ENCODE peak calls at places on chromosomes 16 and 17, in five cellular contexts. J is tibial artery, F is adipocyte, X is thoracic aorta, S is lung. L is an unnamed sample.

GRCh38 chr17:46191332-46192210 is 1.7 kb downstream of the KANSL1 start:
- DNase-seq in J (peak; percentile 67), S (no peak), X (no peak), F (peak; percentile 88), L (peak; percentile 25)

GRCh38 chr17:82691714-82692113 is 6.8 kb downstream of the RAB40B start:
- DNase-seq in F (no peak), X (no peak), J (no peak), S (no peak), L (no peak)

GRCh38 chr16:24748242-24748641 is 18.8 kb downstream of the TNRC6A start:
- DNase-seq in J (peak; percentile 73), F (peak; percentile 85), S (peak; percentile 45), X (peak; percentile 55), L (peak; percentile 86)

GRCh38 chr17:77480509-77481215 is 339.9 kb downstream of the SEC14L1 start:
- DNase-seq in J (no peak), S (no peak), F (no peak), X (no peak), L (no peak)

GRCh38 chr17:78411241-78411855 is 32.9 kb downstream of the PGS1 start:
- DNase-seq in S (no peak), J (no peak), X (no peak), F (no peak), L (no peak)

GRCh38 chr16:16109453-16110110 is 113.7 kb downstream of the ABCC6 start:
- DNase-seq in F (no peak), X (no peak), S (no peak), J (no peak), L (no peak)

GRCh38 chr17:63476494-63476856 is 386 bp upstream of the ACE start:
- DNase-seq in F (peak; percentile 34), J (no peak), X (no peak), S (no peak), L (no peak)

GRCh38 chr17:74671031-74671771 is 41.5 kb downstream of the CD300LF start:
- DNase-seq in J (peak; percentile 75), F (peak; percentile 74), S (peak; percentile 75), X (no peak), L (peak; percentile 71)

GRCh38 chr17:79201119-79201518 is 126.5 kb downstream of the ENGASE start:
- DNase-seq in J (no peak), X (no peak), F (no peak), S (no peak), L (no peak)

GRCh38 chr17:35160354-35161201 is 13.0 kb downstream of the UNC45B start:
- DNase-seq in X (no peak), J (peak; percentile 29), S (no peak), F (no peak), L (no peak)

GRCh38 chr16:20611975-20612471 is 35.9 kb upstream of the ACSM2B start:
- DNase-seq in S (peak; percentile 64), X (no peak), F (no peak), J (peak; percentile 92), L (peak; percentile 68)

GRCh38 chr16:9091867-9092281 is 430 bp downstream of the HAPSTR1 start:
- DNase-seq in S (peak; percentile 50), J (peak; percentile 76), F (peak; percentile 62), X (no peak), L (peak; percentile 52)

GRCh38 chr16:79868841-79869240 is 268.3 kb upstream of the MAF start:
- DNase-seq in S (no peak), X (no peak), F (no peak), J (no peak), L (no peak)

GRCh38 chr17:39536468-39536867 is 71.3 kb downstream of the NEUROD2 start:
- DNase-seq in F (no peak), S (no peak), J (no peak), X (no peak), L (no peak)

GRCh38 chr17:33201255-33201654 is 91.8 kb downstream of the ASIC2 start:
- DNase-seq in J (no peak), F (no peak), X (no peak), S (no peak), L (no peak)
- H3K4me3 ChIP-seq in J (no peak overlapping the region), F (no peak overlapping the region), X (no peak overlapping the region), S (no peak overlapping the region), L (no peak overlapping the region)

GRCh38 chr17:4939804-4940624 is at the start of the genes RNF167 and SLC25A11:
- DNase-seq in S (peak; percentile 96), F (peak; percentile 100), X (peak; percentile 88), J (peak; percentile 98), L (peak; percentile 92)
- H3K36me3 ChIP-seq in S (peaks cover 26% of the 10 kb centered on the region), F (peaks cover 55% of the 10 kb centered on the region), X (peaks cover 22% of the 10 kb centered on the region), J (peaks cover 41% of the 10 kb centered on the region), L (peaks cover 28% of the 10 kb centered on the region)

DNA sequence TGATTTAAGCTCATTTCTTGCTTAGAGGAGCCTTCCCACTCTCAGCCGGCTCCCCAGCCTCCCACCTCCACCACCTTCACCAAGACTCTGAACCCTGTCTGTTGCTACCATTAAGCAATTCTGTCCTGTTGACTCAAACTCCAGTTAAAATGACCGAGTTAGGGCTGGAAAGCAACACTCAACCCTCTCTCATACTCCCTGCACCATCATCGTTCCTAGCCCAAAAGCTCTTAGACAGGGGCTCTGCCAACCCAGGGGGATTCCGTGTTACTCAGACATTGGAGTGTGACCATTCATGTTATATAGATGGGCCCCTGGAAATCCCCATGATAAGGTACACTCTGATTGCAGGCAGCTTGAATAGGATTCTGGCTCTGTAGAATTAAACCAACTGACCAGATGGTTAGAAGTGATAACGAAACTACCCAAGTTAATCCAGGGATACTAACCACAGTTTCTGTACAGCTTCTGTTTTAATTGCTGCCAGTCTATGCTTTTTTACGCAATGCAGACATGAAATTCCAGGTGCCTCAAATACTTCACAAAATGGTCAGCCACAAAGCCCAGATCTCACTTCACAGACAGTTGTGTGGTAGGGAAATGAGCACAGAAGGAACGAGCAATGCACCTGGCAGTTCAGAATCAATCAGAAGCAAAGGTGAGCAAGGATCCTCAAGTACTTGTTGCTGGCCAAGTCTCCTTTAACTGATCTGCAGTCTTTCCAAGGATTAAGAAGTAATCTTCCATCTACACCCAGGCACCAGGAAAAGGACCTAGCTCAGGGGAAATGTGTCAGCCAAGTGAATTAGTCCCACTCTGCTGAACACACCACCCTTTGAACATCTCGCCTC is 2.1 kb downstream of the SSTR2 start:
- DNase-seq in F (no peak), X (no peak), S (no peak), J (no peak), L (no peak)
- H3K4me3 ChIP-seq in F (peak overlapping the region; percentile 79), X (peak overlapping the region; percentile 59), S (no peak overlapping the region), J (peak overlapping the region; percentile 53), L (no peak overlapping the region)

GRCh38 chr17:37025241-37025640 is 76.5 kb downstream of the AATF start:
- DNase-seq in J (no peak), F (no peak), S (no peak), X (no peak), L (no peak)

GRCh38 chr17:37025847-37026533 is 77.2 kb downstream of the AATF start:
- DNase-seq in J (no peak), F (no peak), X (no peak), S (no peak), L (no peak)

GRCh38 chr17:37031493-37032083 is 82.8 kb downstream of the AATF start:
- DNase-seq in S (no peak), X (no peak), J (no peak), F (no peak), L (no peak)

GRCh38 chr17:37026534-37026875 is 77.8 kb downstream of the AATF start:
- DNase-seq in F (no peak), J (no peak), S (no peak), X (no peak), L (no peak)

GRCh38 chr17:37028040-37028439 is 79.3 kb downstream of the AATF start:
- DNase-seq in F (no peak), J (no peak), S (no peak), X (no peak), L (no peak)
- H3K36me3 ChIP-seq in F (peaks cover 26% of the 10 kb centered on the region), J (peaks cover 20% of the 10 kb centered on the region), S (peaks cover 2% of the 10 kb centered on the region), X (peaks cover 7% of the 10 kb centered on the region), L (peaks cover 39% of the 10 kb centered on the region)

DNA sequence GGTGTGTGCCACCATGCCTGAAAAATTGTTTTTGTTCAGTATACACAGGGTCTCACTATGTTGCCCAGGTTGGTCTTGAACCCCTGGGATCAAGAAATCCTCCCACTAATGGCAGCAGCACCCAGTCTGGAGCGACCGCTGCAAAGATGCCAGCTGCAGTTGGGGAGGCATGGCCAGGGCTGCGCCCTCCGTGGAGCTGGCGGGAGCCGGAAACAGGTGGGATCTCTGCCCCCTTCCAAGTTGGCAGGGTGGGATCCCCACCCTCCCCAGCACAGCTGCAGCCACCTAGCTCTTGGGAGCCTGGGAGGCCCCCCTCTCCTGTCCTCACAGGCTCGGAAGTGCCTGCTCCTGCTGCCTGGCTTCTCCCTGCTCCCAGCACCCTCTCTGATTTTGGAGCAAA is 176.8 kb downstream of the ZNF423 start:
- DNase-seq in J (no peak), S (no peak), X (no peak), F (no peak), L (no peak)
- H3K4me3 ChIP-seq in J (no peak overlapping the region), S (no peak overlapping the region), X (no peak overlapping the region), F (no peak overlapping the region), L (no peak overlapping the region)

GRCh38 chr17:7497228-7497627 is 13.1 kb downstream of the POLR2A start:
- DNase-seq in X (no peak), S (no peak), F (no peak), J (peak; percentile 51), L (no peak)

GRCh38 chr17:7496470-7497227 is 12.5 kb downstream of the POLR2A start:
- DNase-seq in J (peak; percentile 50), F (no peak), S (no peak), X (no peak), L (no peak)

GRCh38 chr17:7501729-7502128 is 17.6 kb downstream of the POLR2A start:
- DNase-seq in J (no peak), S (no peak), F (no peak), X (no peak), L (no peak)

GRCh38 chr17:7497636-7498035 is 13.5 kb downstream of the POLR2A start:
- DNase-seq in F (no peak), S (no peak), J (peak; percentile 50), X (no peak), L (no peak)

DNA sequence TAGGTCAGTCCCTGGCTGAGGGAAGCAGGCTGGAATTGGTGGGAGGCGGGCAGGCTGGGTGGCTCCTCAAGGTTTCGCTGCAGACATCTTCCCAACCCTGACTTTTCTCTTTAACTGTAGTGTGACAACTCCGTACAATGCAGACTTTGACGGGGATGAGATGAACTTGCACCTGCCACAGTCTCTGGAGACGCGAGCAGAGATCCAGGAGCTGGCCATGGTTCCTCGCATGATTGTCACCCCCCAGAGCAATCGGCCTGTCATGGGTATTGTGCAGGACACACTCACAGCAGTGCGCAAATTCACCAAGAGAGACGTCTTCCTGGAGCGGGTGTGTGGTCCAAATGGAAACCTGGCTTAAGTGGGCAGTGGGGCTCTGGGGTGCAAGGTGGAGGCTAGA is 15.0 kb downstream of the POLR2A start:
- DNase-seq in S (no peak), X (no peak), J (peak; percentile 57), F (no peak), L (no peak)
- H3K36me3 ChIP-seq in S (peaks cover 73% of the 10 kb centered on the region), X (peaks cover 83% of the 10 kb centered on the region), J (peaks cover 81% of the 10 kb centered on the region), F (peaks cover 90% of the 10 kb centered on the region), L (peaks cover 31% of the 10 kb centered on the region)

L was measured in MG63.